ENCODE peak calls at places on chromosome 5, in five cellular contexts. One of them, this sample, is unnamed.
A peak's percentile ranks its signal among the peaks of the same experiment; 100 is the strongest.

GRCh38 chr5:45060686-45061085 is 251.9 kb downstream of the MRPS30 start:
- DNase-seq in DND-41: no peak
- DNase-seq in gastrocnemius medialis: no peak
- DNase-seq in neural progenitor cell: no peak
- DNase-seq in endothelial cell of umbilical vein: no peak
- DNase-seq in this sample: no peak

GRCh38 chr5:160926428-160926827 is 74.4 kb upstream of the ATP10B start:
- DNase-seq in DND-41: no peak
- DNase-seq in neural progenitor cell: no peak
- DNase-seq in gastrocnemius medialis: no peak
- DNase-seq in endothelial cell of umbilical vein: no peak
- DNase-seq in this sample: no peak

GRCh38 chr5:98845878-98846277 is 72.4 kb downstream of the RGMB start:
- DNase-seq in gastrocnemius medialis: no peak
- DNase-seq in neural progenitor cell: no peak
- DNase-seq in DND-41: no peak
- DNase-seq in endothelial cell of umbilical vein: no peak
- DNase-seq in this sample: no peak

GRCh38 chr5:96758621-96759020 is 49.1 kb downstream of the ERAP1 start:
- DNase-seq in neural progenitor cell: no peak
- DNase-seq in endothelial cell of umbilical vein: no peak
- DNase-seq in gastrocnemius medialis: no peak
- DNase-seq in DND-41: no peak
- DNase-seq in this sample: no peak

GRCh38 chr5:152309926-152310450 is 95.1 kb downstream of the NMUR2 start:
- DNase-seq in endothelial cell of umbilical vein: no peak
- DNase-seq in DND-41: no peak
- DNase-seq in gastrocnemius medialis: no peak
- DNase-seq in neural progenitor cell: peak; percentile 71
- DNase-seq in this sample: no peak

GRCh38 chr5:147223951-147224791 is 10.7 kb upstream of the STK32A start:
- DNase-seq in DND-41: no peak
- DNase-seq in neural progenitor cell: peak; percentile 70
- DNase-seq in gastrocnemius medialis: no peak
- DNase-seq in endothelial cell of umbilical vein: peak; percentile 60
- DNase-seq in this sample: peak; percentile 68

GRCh38 chr5:143418140-143418866 is 14.8 kb upstream of the NR3C1 start:
- DNase-seq in gastrocnemius medialis: no peak
- DNase-seq in endothelial cell of umbilical vein: no peak
- DNase-seq in DND-41: no peak
- DNase-seq in neural progenitor cell: no peak
- DNase-seq in this sample: no peak

GRCh38 chr5:162719720-162720119 is 652.1 kb downstream of the GABRG2 start:
- DNase-seq in endothelial cell of umbilical vein: no peak
- DNase-seq in DND-41: no peak
- DNase-seq in gastrocnemius medialis: no peak
- DNase-seq in neural progenitor cell: no peak
- DNase-seq in this sample: no peak

GRCh38 chr5:101561018-101561417 is 657.9 kb upstream of the ST8SIA4 start:
- DNase-seq in gastrocnemius medialis: no peak
- DNase-seq in DND-41: no peak
- DNase-seq in endothelial cell of umbilical vein: no peak
- DNase-seq in neural progenitor cell: no peak
- DNase-seq in this sample: no peak

GRCh38 chr5:60674670-60675069 is 25.3 kb downstream of the DEPDC1B start:
- DNase-seq in gastrocnemius medialis: no peak
- DNase-seq in DND-41: no peak
- DNase-seq in endothelial cell of umbilical vein: no peak
- DNase-seq in neural progenitor cell: no peak
- DNase-seq in this sample: no peak

GRCh38 chr5:73791389-73791788 is 165.4 kb downstream of the ARHGEF28 start:
- DNase-seq in gastrocnemius medialis: no peak
- DNase-seq in endothelial cell of umbilical vein: no peak
- DNase-seq in DND-41: no peak
- DNase-seq in neural progenitor cell: no peak
- DNase-seq in this sample: no peak

GRCh38 chr5:5658226-5658625 is 235.7 kb downstream of the ICE1 start:
- DNase-seq in DND-41: no peak
- DNase-seq in neural progenitor cell: no peak
- DNase-seq in endothelial cell of umbilical vein: no peak
- DNase-seq in gastrocnemius medialis: peak; percentile 31
- DNase-seq in this sample: no peak

GRCh38 chr5:126354857-126355731 is 68.1 kb upstream of the GRAMD2B start:
- DNase-seq in neural progenitor cell: no peak
- DNase-seq in gastrocnemius medialis: no peak
- DNase-seq in endothelial cell of umbilical vein: no peak
- DNase-seq in DND-41: peak; percentile 10
- DNase-seq in this sample: no peak

GRCh38 chr5:55993013-55993412 is 1.8 kb downstream of the IL6ST start:
- DNase-seq in gastrocnemius medialis: peak; percentile 16
- DNase-seq in neural progenitor cell: peak; percentile 11
- DNase-seq in endothelial cell of umbilical vein: peak; percentile 63
- DNase-seq in DND-41: no peak
- DNase-seq in this sample: peak; percentile 63

GRCh38 chr5:113546711-113547159 is 33.2 kb downstream of the YTHDC2 start:
- DNase-seq in endothelial cell of umbilical vein: peak; percentile 21
- DNase-seq in gastrocnemius medialis: no peak
- DNase-seq in neural progenitor cell: no peak
- DNase-seq in DND-41: no peak
- DNase-seq in this sample: peak; percentile 52

GRCh38 chr5:150034677-150035076 is 34.1 kb downstream of the HMGXB3 start:
- DNase-seq in neural progenitor cell: no peak
- DNase-seq in gastrocnemius medialis: no peak
- DNase-seq in DND-41: no peak
- DNase-seq in endothelial cell of umbilical vein: no peak
- DNase-seq in this sample: peak; percentile 81

GRCh38 chr5:133635051-133635450 is 22.7 kb upstream of the FSTL4 start:
- DNase-seq in gastrocnemius medialis: no peak
- DNase-seq in endothelial cell of umbilical vein: no peak
- DNase-seq in neural progenitor cell: no peak
- DNase-seq in DND-41: no peak
- DNase-seq in this sample: no peak

GRCh38 chr5:565782-566445 is 41.7 kb upstream of the SLC9A3 start:
- DNase-seq in gastrocnemius medialis: no peak
- DNase-seq in endothelial cell of umbilical vein: no peak
- DNase-seq in DND-41: no peak
- DNase-seq in neural progenitor cell: peak; percentile 34
- DNase-seq in this sample: no peak

GRCh38 chr5:135829681-135830383 is 4.6 kb upstream of the SLC25A48 start:
- DNase-seq in gastrocnemius medialis: no peak
- DNase-seq in endothelial cell of umbilical vein: peak; percentile 40
- DNase-seq in DND-41: peak; percentile 62
- DNase-seq in neural progenitor cell: peak; percentile 89
- DNase-seq in this sample: peak; percentile 85

GRCh38 chr5:15529821-15530220 is 29.8 kb downstream of the FBXL7 start:
- DNase-seq in gastrocnemius medialis: no peak
- DNase-seq in endothelial cell of umbilical vein: no peak
- DNase-seq in DND-41: no peak
- DNase-seq in neural progenitor cell: no peak
- DNase-seq in this sample: no peak

GRCh38 chr5:60447488-60447920 is 252.5 kb downstream of the DEPDC1B start:
- DNase-seq in endothelial cell of umbilical vein: peak; percentile 11
- DNase-seq in neural progenitor cell: no peak
- DNase-seq in DND-41: no peak
- DNase-seq in gastrocnemius medialis: no peak
- DNase-seq in this sample: no peak

GRCh38 chr5:125044491-125045282 is 298.2 kb upstream of the ZNF608 start:
- DNase-seq in gastrocnemius medialis: no peak
- DNase-seq in neural progenitor cell: no peak
- DNase-seq in DND-41: no peak
- DNase-seq in endothelial cell of umbilical vein: no peak
- DNase-seq in this sample: peak; percentile 25

GRCh38 chr5:92962752-92963151 is 618.3 kb downstream of the NR2F1-AS1 start:
- DNase-seq in endothelial cell of umbilical vein: no peak
- DNase-seq in gastrocnemius medialis: no peak
- DNase-seq in neural progenitor cell: no peak
- DNase-seq in DND-41: no peak
- DNase-seq in this sample: no peak

GRCh38 chr5:152592416-152592815 is 187.3 kb upstream of the NMUR2 start:
- DNase-seq in neural progenitor cell: no peak
- DNase-seq in gastrocnemius medialis: no peak
- DNase-seq in endothelial cell of umbilical vein: no peak
- DNase-seq in DND-41: no peak
- DNase-seq in this sample: no peak

GRCh38 chr5:5544094-5544663 is 121.7 kb downstream of the ICE1 start:
- DNase-seq in neural progenitor cell: no peak
- DNase-seq in endothelial cell of umbilical vein: no peak
- DNase-seq in DND-41: no peak
- DNase-seq in gastrocnemius medialis: no peak
- DNase-seq in this sample: no peak

DNA sequence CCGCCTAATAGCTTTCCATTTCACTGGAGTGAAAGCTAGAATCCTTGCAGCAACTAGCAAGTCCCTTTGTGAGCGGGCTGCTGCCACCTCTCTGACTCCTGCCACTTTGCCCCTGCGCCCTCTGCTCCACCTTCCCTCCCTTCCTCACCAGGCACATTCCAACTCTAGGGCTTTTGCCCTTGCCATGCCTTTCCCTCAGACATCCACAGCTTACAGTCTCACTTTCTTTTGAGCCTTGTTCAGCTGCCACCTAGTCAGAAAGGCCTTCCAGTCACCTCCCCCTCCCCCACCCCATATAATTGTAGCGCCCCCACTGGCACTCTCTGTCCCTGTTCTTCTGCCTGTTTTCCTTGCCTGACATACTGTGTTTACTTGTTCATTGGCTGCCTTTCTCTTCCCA is 31.0 kb downstream of the CYSTM1 start:
- DNase-seq in DND-41: no peak
- DNase-seq in neural progenitor cell: peak; percentile 54
- DNase-seq in endothelial cell of umbilical vein: no peak
- DNase-seq in gastrocnemius medialis: no peak
- DNase-seq in this sample: no peak
- H3K27ac ChIP-seq in DND-41: no peak overlapping the region
- H3K27ac ChIP-seq in neural progenitor cell: no peak overlapping the region
- H3K27ac ChIP-seq in endothelial cell of umbilical vein: peak overlapping the region; percentile 47
- H3K27ac ChIP-seq in gastrocnemius medialis: peak overlapping the region; percentile 72
- H3K27ac ChIP-seq in this sample: peak overlapping the region; percentile 25

GRCh38 chr5:88882321-88883038 is 504 bp downstream of the MEF2C start:
- DNase-seq in gastrocnemius medialis: no peak
- DNase-seq in DND-41: no peak
- DNase-seq in neural progenitor cell: no peak
- DNase-seq in endothelial cell of umbilical vein: peak; percentile 64
- DNase-seq in this sample: no peak
- H3K27ac ChIP-seq in gastrocnemius medialis: peak overlapping the region; percentile 96
- H3K27ac ChIP-seq in DND-41: no peak overlapping the region
- H3K27ac ChIP-seq in neural progenitor cell: no peak overlapping the region
- H3K27ac ChIP-seq in endothelial cell of umbilical vein: peak overlapping the region; percentile 95
- H3K27ac ChIP-seq in this sample: peak overlapping the region; percentile 70

GRCh38 chr5:139422307-139422893 is 16.9 kb downstream of the DNAJC18 start:
- DNase-seq in endothelial cell of umbilical vein: peak; percentile 79
- DNase-seq in neural progenitor cell: peak; percentile 69
- DNase-seq in DND-41: peak; percentile 70
- DNase-seq in gastrocnemius medialis: no peak
- DNase-seq in this sample: peak; percentile 67

GRCh38 chr5:139418804-139419203 is 14.9 kb upstream of the SPATA24 start:
- DNase-seq in neural progenitor cell: peak; percentile 40
- DNase-seq in gastrocnemius medialis: no peak
- DNase-seq in DND-41: no peak
- DNase-seq in endothelial cell of umbilical vein: no peak
- DNase-seq in this sample: no peak

GRCh38 chr5:139417214-139417613 is 13.3 kb upstream of the SPATA24 start:
- DNase-seq in neural progenitor cell: no peak
- DNase-seq in endothelial cell of umbilical vein: peak; percentile 26
- DNase-seq in DND-41: no peak
- DNase-seq in gastrocnemius medialis: peak; percentile 64
- DNase-seq in this sample: peak; percentile 95

GRCh38 chr5:139419226-139419625 is 15.3 kb upstream of the SPATA24 start:
- DNase-seq in DND-41: no peak
- DNase-seq in endothelial cell of umbilical vein: no peak
- DNase-seq in neural progenitor cell: no peak
- DNase-seq in gastrocnemius medialis: no peak
- DNase-seq in this sample: no peak

GRCh38 chr5:139419793-139420192 is 15.9 kb upstream of the SPATA24 start:
- DNase-seq in gastrocnemius medialis: no peak
- DNase-seq in DND-41: no peak
- DNase-seq in neural progenitor cell: peak; percentile 80
- DNase-seq in endothelial cell of umbilical vein: peak; percentile 61
- DNase-seq in this sample: no peak
- H3K27ac ChIP-seq in gastrocnemius medialis: peak overlapping the region; percentile 83
- H3K27ac ChIP-seq in DND-41: no peak overlapping the region
- H3K27ac ChIP-seq in neural progenitor cell: peak overlapping the region; percentile 82
- H3K27ac ChIP-seq in endothelial cell of umbilical vein: no peak overlapping the region
- H3K27ac ChIP-seq in this sample: peak overlapping the region; percentile 89

GRCh38 chr5:14187660-14188059 is 44.5 kb downstream of the TRIO start:
- DNase-seq in endothelial cell of umbilical vein: peak; percentile 94
- DNase-seq in DND-41: no peak
- DNase-seq in neural progenitor cell: no peak
- DNase-seq in gastrocnemius medialis: no peak
- DNase-seq in this sample: peak; percentile 48

GRCh38 chr5:14185336-14186131 is 42.4 kb downstream of the TRIO start:
- DNase-seq in neural progenitor cell: no peak
- DNase-seq in DND-41: no peak
- DNase-seq in endothelial cell of umbilical vein: peak; percentile 38
- DNase-seq in gastrocnemius medialis: peak; percentile 15
- DNase-seq in this sample: no peak

GRCh38 chr5:14187157-14187556 is 44.0 kb downstream of the TRIO start:
- DNase-seq in DND-41: no peak
- DNase-seq in neural progenitor cell: no peak
- DNase-seq in gastrocnemius medialis: no peak
- DNase-seq in endothelial cell of umbilical vein: no peak
- DNase-seq in this sample: no peak

GRCh38 chr5:14184725-14185124 is 41.6 kb downstream of the TRIO start:
- DNase-seq in neural progenitor cell: no peak
- DNase-seq in gastrocnemius medialis: no peak
- DNase-seq in DND-41: no peak
- DNase-seq in endothelial cell of umbilical vein: no peak
- DNase-seq in this sample: no peak

GRCh38 chr5:14186132-14186830 is 43.1 kb downstream of the TRIO start:
- DNase-seq in DND-41: no peak
- DNase-seq in gastrocnemius medialis: no peak
- DNase-seq in neural progenitor cell: no peak
- DNase-seq in endothelial cell of umbilical vein: peak; percentile 80
- DNase-seq in this sample: no peak
- H3K27ac ChIP-seq in DND-41: no peak overlapping the region
- H3K27ac ChIP-seq in gastrocnemius medialis: peak overlapping the region; percentile 60
- H3K27ac ChIP-seq in neural progenitor cell: no peak overlapping the region
- H3K27ac ChIP-seq in endothelial cell of umbilical vein: peak overlapping the region; percentile 74
- H3K27ac ChIP-seq in this sample: peak overlapping the region; percentile 63